ENCODE peak calls at places on chromosomes 16 and 17, in six cellular contexts. F is heart right ventricle; Z is cardiac muscle cell; H is body of pancreas; K is gastrocnemius medialis; X is naive thymus-derived CD4-positive, alpha-beta T cell. O is an unnamed sample.

GRCh38 chr17:28725660-28726395 is at the start of gene TLCD1:
- DNase-seq in H (peak; percentile 69), F (peak; percentile 39), X (peak; percentile 48), Z (peak; percentile 89), K (no peak), O (peak; percentile 31)

GRCh38 chr17:39769974-39770587 is 32.3 kb downstream of the GRB7 start:
- DNase-seq in X (peak; percentile 46), F (no peak), Z (no peak), H (no peak), K (no peak), O (no peak)

GRCh38 chr17:29376667-29377268 is 13.4 kb upstream of the TAOK1 start:
- DNase-seq in F (peak; percentile 6), X (no peak), H (no peak), K (no peak), Z (peak; percentile 91), O (no peak)

GRCh38 chr17:81387235-81388060 is 7.8 kb upstream of the BAHCC1 start:
- DNase-seq in Z (peak; percentile 65), F (peak; percentile 84), K (no peak), H (peak; percentile 60), X (no peak), O (no peak)

GRCh38 chr16:70706948-70707465 is 21.2 kb upstream of the MTSS2 start:
- DNase-seq in F (no peak), Z (peak; percentile 56), X (no peak), K (no peak), H (no peak), O (no peak)

GRCh38 chr16:57664662-57665025 is 3.5 kb upstream of the ADGRG3 start:
- DNase-seq in X (no peak), K (no peak), F (no peak), H (no peak), Z (no peak), O (no peak)

GRCh38 chr16:77682586-77682985 is 39.7 kb upstream of the NUDT7 start:
- DNase-seq in K (no peak), Z (no peak), X (no peak), F (no peak), H (no peak), O (no peak)

GRCh38 chr16:20291807-20292206 is 35.5 kb downstream of the GP2 start:
- DNase-seq in Z (no peak), K (no peak), H (no peak), F (no peak), X (no peak), O (no peak)

GRCh38 chr17:37839196-37839978 is 84.8 kb upstream of the TBC1D3K start:
- DNase-seq in F (no peak), H (no peak), X (no peak), K (no peak), Z (no peak), O (no peak)

GRCh38 chr16:29154676-29155121 is 169.8 kb downstream of the LAT start:
- DNase-seq in K (no peak), H (no peak), Z (peak; percentile 38), X (no peak), F (no peak), O (no peak)

GRCh38 chr17:44432254-44433157 is 43.1 kb upstream of the ITGA2B start:
- DNase-seq in F (no peak), K (no peak), H (no peak), X (no peak), Z (no peak), O (no peak)

GRCh38 chr16:17058471-17058870 is 412.3 kb downstream of the XYLT1 start:
- DNase-seq in Z (no peak), F (no peak), X (no peak), K (no peak), H (no peak), O (no peak)

GRCh38 chr17:41680426-41681040 is 8.2 kb upstream of the EIF1 start:
- DNase-seq in H (no peak), F (no peak), X (no peak), Z (no peak), K (no peak), O (no peak)

GRCh38 chr16:53946745-53947386 is 242.9 kb downstream of the FTO start:
- DNase-seq in X (no peak), F (no peak), K (no peak), Z (no peak), H (no peak), O (no peak)

GRCh38 chr16:65754799-65755691 is 611.4 kb upstream of the CDH5 start:
- DNase-seq in K (no peak), X (no peak), H (no peak), F (no peak), Z (peak; percentile 46), O (no peak)

GRCh38 chr16:67897231-67897630 is 4.2 kb downstream of the PSKH1 start:
- DNase-seq in F (peak; percentile 42), H (no peak), X (no peak), K (no peak), Z (peak; percentile 51), O (no peak)

GRCh38 chr16:30656974-30657865 is 1.0 kb upstream of the FBRS start:
- DNase-seq in X (no peak), H (no peak), F (no peak), Z (no peak), K (no peak), O (no peak)

GRCh38 chr17:64004903-64005733 is 7.0 kb downstream of the PRR29 start:
- DNase-seq in X (no peak), Z (no peak), K (no peak), H (no peak), F (no peak), O (no peak)

GRCh38 chr17:41976142-41976768 is 9.7 kb downstream of the CNP start:
- DNase-seq in K (no peak), Z (no peak), H (no peak), X (no peak), F (no peak), O (no peak)

GRCh38 chr16:21277927-21278706 is at the start of gene CRYM:
- DNase-seq in H (peak; percentile 61), X (peak; percentile 27), F (peak; percentile 55), Z (peak; percentile 39), K (no peak), O (no peak)

GRCh38 chr17:27206447-27206846 is 87.5 kb upstream of the WSB1 start:
- DNase-seq in K (no peak), H (no peak), X (no peak), F (no peak), Z (no peak), O (no peak)

GRCh38 chr17:77405867-77406513 is 265.2 kb downstream of the SEC14L1 start:
- DNase-seq in X (no peak), H (no peak), F (no peak), Z (no peak), K (no peak), O (no peak)

GRCh38 chr17:77404812-77405581 is 264.2 kb downstream of the SEC14L1 start:
- DNase-seq in K (no peak), X (peak; percentile 82), F (peak; percentile 78), Z (peak; percentile 68), H (no peak), O (no peak)

GRCh38 chr17:77400445-77400870 is 259.7 kb downstream of the SEC14L1 start:
- DNase-seq in K (no peak), F (peak; percentile 62), X (peak; percentile 79), Z (peak; percentile 44), H (no peak), O (no peak)

GRCh38 chr17:77402159-77402731 is 261.5 kb downstream of the SEC14L1 start:
- DNase-seq in K (no peak), H (no peak), X (no peak), F (no peak), Z (no peak), O (no peak)

GRCh38 chr17:77403854-77404253 is 263.1 kb downstream of the SEC14L1 start:
- DNase-seq in Z (no peak), H (no peak), F (no peak), K (no peak), X (no peak), O (no peak)
- H3K4me1 ChIP-seq in Z (peaks cover 11% of the 10 kb centered on the region), H (peaks cover 30% of the 10 kb centered on the region), F (peaks cover 69% of the 10 kb centered on the region), K (peaks cover 24% of the 10 kb centered on the region), X (peaks cover 91% of the 10 kb centered on the region), O (peaks cover 69% of the 10 kb centered on the region)

GRCh38 chr16:12437761-12438440 is 365.8 kb downstream of the CPPED1 start:
- DNase-seq in H (no peak), F (no peak), Z (no peak), X (no peak), K (no peak), O (no peak)
- H3K4me1 ChIP-seq in H (no peaks in the 10 kb centered on the region), F (peaks cover 6% of the 10 kb centered on the region), Z (no peaks in the 10 kb centered on the region), X (no peaks in the 10 kb centered on the region), K (peaks cover 5% of the 10 kb centered on the region), O (no peaks in the 10 kb centered on the region)

GRCh38 chr16:3074860-3075545 is 9.6 kb downstream of the IL32 start:
- DNase-seq in H (no peak), K (no peak), X (peak; percentile 84), Z (no peak), F (no peak), O (no peak)
- H3K4me1 ChIP-seq in H (peaks cover 9% of the 10 kb centered on the region), K (no peaks in the 10 kb centered on the region), X (peaks cover 73% of the 10 kb centered on the region), Z (no peaks in the 10 kb centered on the region), F (no peaks in the 10 kb centered on the region), O (no peaks in the 10 kb centered on the region)

GRCh38 chr17:82592289-82592683 is 56.0 kb downstream of the WDR45B start:
- DNase-seq in Z (no peak), H (no peak), K (no peak), F (no peak), X (no peak), O (no peak)

GRCh38 chr17:82589851-82590180 is 58.4 kb downstream of the WDR45B start:
- DNase-seq in Z (no peak), H (no peak), K (no peak), F (no peak), X (no peak), O (no peak)

GRCh38 chr17:82592751-82593589 is 55.3 kb downstream of the WDR45B start:
- DNase-seq in X (peak; percentile 59), Z (peak; percentile 84), H (peak; percentile 81), F (peak; percentile 78), K (peak; percentile 67), O (peak; percentile 68)

GRCh38 chr17:82590216-82590615 is 58.0 kb downstream of the WDR45B start:
- DNase-seq in H (no peak), F (no peak), K (no peak), Z (no peak), X (no peak), O (no peak)

DNA sequence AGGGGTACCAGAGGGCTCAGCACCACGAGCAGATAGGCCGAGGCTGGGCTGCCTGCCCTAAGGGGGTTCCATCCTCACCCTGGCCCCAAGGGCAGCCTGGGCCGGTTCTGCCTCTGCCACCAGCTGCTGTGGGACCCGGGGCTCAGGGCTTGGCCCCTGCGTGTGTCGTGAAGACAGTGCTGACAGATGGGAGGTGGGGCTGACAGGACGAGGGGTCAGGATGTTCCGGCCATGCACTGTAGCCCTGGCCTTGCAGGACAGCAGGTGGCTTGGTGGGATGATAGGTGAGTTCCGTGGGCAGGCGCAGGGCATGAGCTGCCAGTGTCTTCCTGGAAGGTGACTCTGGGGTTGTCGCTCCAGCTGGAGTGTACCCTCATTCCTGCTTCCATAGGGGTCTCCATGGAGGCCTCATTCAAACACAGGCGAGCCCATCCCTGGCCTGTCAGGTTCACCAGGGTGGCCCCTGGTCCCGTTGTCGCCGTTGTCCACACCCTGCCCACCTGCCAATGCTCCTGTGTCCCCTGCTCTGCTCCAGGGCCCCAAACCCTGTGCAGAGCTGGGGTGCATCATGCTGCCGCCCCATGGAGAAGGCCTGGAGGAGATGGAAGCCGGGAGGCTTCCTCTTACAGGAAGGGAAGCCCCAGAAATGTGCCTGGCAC is 57.2 kb downstream of the WDR45B start:
- DNase-seq in H (no peak), X (no peak), Z (no peak), K (no peak), F (no peak), O (no peak)
- H3K4me1 ChIP-seq in H (peaks cover 27% of the 10 kb centered on the region), X (peaks cover 31% of the 10 kb centered on the region), Z (peaks cover 18% of the 10 kb centered on the region), K (peaks cover 31% of the 10 kb centered on the region), F (peaks cover 36% of the 10 kb centered on the region), O (peaks cover 35% of the 10 kb centered on the region)

O was measured in tibial nerve.